ENCODE peak calls at places on chromosomes 1 and 21, in four cellular contexts. P, G, I and X are unnamed samples.

GRCh38 chr1:202058001-202058908 is 47.9 kb downstream of the ELF3 start:
- DNase-seq in I (no peak), P (no peak), G (no peak), X (no peak)

GRCh38 chr1:234212764-234213406 is 160.4 kb upstream of the COA6 start:
- DNase-seq in G (no peak), P (no peak), I (peak; percentile 29), X (no peak)

GRCh38 chr1:89938171-89939055 is 56.5 kb upstream of the ZNF326 start:
- DNase-seq in I (peak; percentile 61), P (no peak), G (no peak), X (no peak)

GRCh38 chr1:21620011-21620410 is 49.1 kb downstream of the RAP1GAP start:
- DNase-seq in P (no peak), G (no peak), I (no peak), X (no peak)

GRCh38 chr21:33266784-33267135 is 593 bp downstream of the IL10RB start:
- DNase-seq in G (no peak), I (no peak), P (peak; percentile 35), X (no peak)

GRCh38 chr1:230058619-230059018 is 8.4 kb upstream of the GALNT2 start:
- DNase-seq in I (no peak), P (no peak), G (no peak), X (no peak)

GRCh38 chr1:197222025-197222685 is 45.9 kb upstream of the CRB1 start:
- DNase-seq in P (no peak), I (peak; percentile 37), G (no peak), X (no peak)

GRCh38 chr1:176110203-176110602 is 96.9 kb downstream of the COP1 start:
- DNase-seq in P (no peak), G (no peak), I (no peak), X (no peak)

GRCh38 chr1:156767879-156768608 is 709 bp downstream of the PRCC start:
- DNase-seq in P (peak; percentile 44), G (no peak), I (no peak), X (no peak)

GRCh38 chr1:63913533-63913932 is 139.7 kb downstream of the ROR1 start:
- DNase-seq in G (no peak), P (no peak), I (no peak), X (no peak)

GRCh38 chr1:61448017-61448383 is 276.9 kb downstream of the TM2D1 start:
- DNase-seq in G (no peak), P (no peak), I (peak; percentile 41), X (no peak)

GRCh38 chr1:11558286-11558685 is 79.3 kb downstream of the DISP3 start:
- DNase-seq in G (no peak), P (no peak), I (no peak), X (no peak)

GRCh38 chr1:75514270-75514669 is 96.6 kb downstream of the SLC44A5 start:
- DNase-seq in G (no peak), I (no peak), P (no peak), X (no peak)

GRCh38 chr1:22969224-22969829 is 3.3 kb downstream of the LACTBL1 start:
- DNase-seq in P (peak; percentile 60), G (no peak), I (peak; percentile 85), X (no peak)

GRCh38 chr1:178192686-178193085 is 98.8 kb downstream of the RASAL2 start:
- DNase-seq in I (peak; percentile 87), G (no peak), P (peak; percentile 52), X (no peak)

GRCh38 chr1:117092594-117092993 is 29.0 kb downstream of the TRIM45 start:
- DNase-seq in I (no peak), P (no peak), G (no peak), X (no peak)

GRCh38 chr1:180680558-180681144 is 48.8 kb downstream of the XPR1 start:
- DNase-seq in I (peak; percentile 44), G (no peak), P (no peak), X (no peak)

GRCh38 chr21:18204931-18205330 is 39.7 kb upstream of the CHODL start:
- DNase-seq in I (no peak), P (no peak), G (no peak), X (no peak)

GRCh38 chr1:21530368-21531016 is 21.3 kb downstream of the ALPL start:
- DNase-seq in I (no peak), G (no peak), P (no peak), X (no peak)

GRCh38 chr1:66489972-66490601 is 43.9 kb upstream of the SGIP1 start:
- DNase-seq in G (no peak), P (no peak), I (peak; percentile 7), X (no peak)

GRCh38 chr1:222643603-222643936 is 25.7 kb downstream of the MIA3 start:
- DNase-seq in P (no peak), G (no peak), I (no peak), X (no peak)

GRCh38 chr1:59972216-59972924 is 45.8 kb upstream of the CYP2J2 start:
- DNase-seq in P (no peak), I (no peak), G (no peak), X (no peak)

GRCh38 chr21:45982758-45983731 is 1.5 kb downstream of the COL6A1 start:
- DNase-seq in G (no peak), P (no peak), I (no peak), X (peak; percentile 79)

GRCh38 chr1:61460230-61460629 is 264.7 kb downstream of the TM2D1 start:
- DNase-seq in G (no peak), P (no peak), I (no peak), X (no peak)

GRCh38 chr1:59298710-59299346 is 1.9 kb downstream of the FGGY start:
- DNase-seq in P (no peak), G (no peak), I (no peak), X (no peak)

GRCh38 chr21:45593162-45594022 is 50.1 kb upstream of the PCBP3 start:
- DNase-seq in P (no peak), G (no peak), I (no peak), X (no peak)

GRCh38 chr1:221777434-221778072 is 35.7 kb upstream of the DUSP10 start:
- DNase-seq in I (no peak), G (no peak), P (no peak), X (no peak)

DNA sequence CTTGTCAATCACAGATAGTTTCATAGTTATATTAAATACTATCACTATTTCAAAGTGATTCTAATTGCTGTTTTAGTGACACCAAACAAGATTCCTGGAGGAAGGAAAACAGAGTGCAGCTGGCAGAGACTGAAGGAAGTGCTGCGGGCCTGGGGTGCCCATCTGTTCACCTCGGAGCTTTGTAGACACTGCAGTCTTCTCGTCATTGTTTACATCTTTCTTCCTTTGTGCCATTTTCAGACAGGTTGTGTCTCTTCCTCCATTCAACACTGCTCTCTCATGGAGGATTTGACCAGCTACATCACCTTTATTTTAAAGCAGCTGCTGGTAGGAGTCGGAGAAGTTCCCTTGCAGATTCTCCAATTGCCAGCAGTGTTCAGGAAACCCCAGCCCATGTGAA is 37.3 kb downstream of the ABCA4 start:
- DNase-seq in P (no peak), I (no peak), G (no peak), X (no peak)
- H3K27ac ChIP-seq in P (no peak overlapping the region), I (no peak overlapping the region), G (no peak overlapping the region), X (no peak overlapping the region)

GRCh38 chr1:35866998-35867397 is 16.0 kb upstream of the AGO1 start:
- DNase-seq in I (no peak), G (no peak), P (no peak), X (no peak)
- H3K4me1 ChIP-seq in I (peaks cover 4% of the 10 kb centered on the region), G (no peaks in the 10 kb centered on the region), P (no peaks in the 10 kb centered on the region), X (no peaks in the 10 kb centered on the region)

GRCh38 chr1:80441664-80442063 is 1359.1 kb upstream of the ADGRL2 start:
- DNase-seq in G (no peak), P (no peak), I (no peak), X (no peak)
- H3K27ac ChIP-seq in G (no peak overlapping the region), P (no peak overlapping the region), I (no peak overlapping the region), X (no peak overlapping the region)

GRCh38 chr1:1428174-1428573 is 7.1 kb upstream of the ANKRD65 start:
- DNase-seq in G (no peak), P (no peak), I (no peak), X (no peak)
- H3K4me1 ChIP-seq in G (peaks cover 63% of the 10 kb centered on the region), P (peaks cover 10% of the 10 kb centered on the region), I (peaks cover 29% of the 10 kb centered on the region), X (peaks cover 49% of the 10 kb centered on the region)

DNA sequence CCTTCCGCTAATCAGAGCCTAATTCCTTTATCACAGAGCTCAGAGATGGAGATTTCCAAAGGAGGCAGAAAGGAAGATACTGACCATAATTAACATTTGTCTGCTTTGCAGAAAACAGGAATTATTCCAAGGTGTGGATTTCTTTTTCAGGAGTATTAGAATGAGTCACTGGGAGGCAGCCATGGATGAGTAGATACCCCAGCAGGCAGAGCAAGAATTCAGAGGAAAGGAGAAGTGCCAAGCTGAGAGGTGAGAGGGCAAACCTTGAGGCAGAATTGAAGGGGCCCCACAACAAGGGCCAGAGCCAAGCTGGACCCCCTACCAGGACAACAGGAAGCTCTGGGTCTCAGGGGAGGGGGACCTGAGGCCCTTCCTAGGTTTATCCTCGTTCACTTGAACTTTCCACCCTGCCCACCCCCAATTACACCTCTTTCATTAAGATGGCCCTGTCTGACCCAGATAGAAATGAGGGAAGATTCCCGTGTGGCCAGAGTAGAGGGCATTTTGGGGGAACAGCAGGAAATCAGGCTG is 33.2 kb downstream of the MATN1 start:
- DNase-seq in P (no peak), I (no peak), G (no peak), X (no peak)
- H3K27ac ChIP-seq in P (no peak overlapping the region), I (no peak overlapping the region), G (no peak overlapping the region), X (no peak overlapping the region)

DNA sequence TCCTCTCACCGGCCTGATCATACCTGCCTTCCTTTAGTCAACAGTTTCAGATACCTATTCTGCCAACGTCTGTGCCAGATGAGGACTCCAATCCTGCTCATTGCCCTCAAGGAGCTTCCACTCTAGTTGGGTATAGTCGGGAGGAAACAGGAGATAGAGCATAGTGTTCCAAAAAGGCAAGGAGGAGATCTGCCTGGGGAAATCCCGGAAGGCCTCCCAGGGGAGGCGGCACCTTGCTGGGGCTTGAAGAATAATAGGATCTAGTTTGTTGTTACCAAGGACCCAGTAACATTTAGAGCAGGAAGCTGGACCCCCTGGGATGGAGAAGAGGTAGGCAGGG is 12.3 kb downstream of the LDLRAP1 start:
- DNase-seq in I (no peak), P (no peak), G (no peak), X (no peak)
- H3K4me1 ChIP-seq in I (no peaks in the 10 kb centered on the region), P (peaks cover 13% of the 10 kb centered on the region), G (peaks cover 14% of the 10 kb centered on the region), X (peaks cover 39% of the 10 kb centered on the region)

GRCh38 chr1:168303716-168304540 is 23.3 kb downstream of the TBX19 start:
- DNase-seq in I (no peak), P (no peak), G (no peak), X (no peak)

GRCh38 chr1:168298446-168298845 is 17.8 kb downstream of the TBX19 start:
- DNase-seq in I (no peak), G (no peak), P (no peak), X (no peak)

GRCh38 chr1:168300626-168301025 is 19.9 kb downstream of the TBX19 start:
- DNase-seq in G (no peak), I (no peak), P (no peak), X (no peak)

GRCh38 chr1:168304865-168305264 is 24.2 kb downstream of the TBX19 start:
- DNase-seq in G (no peak), I (no peak), P (no peak), X (no peak)

DNA sequence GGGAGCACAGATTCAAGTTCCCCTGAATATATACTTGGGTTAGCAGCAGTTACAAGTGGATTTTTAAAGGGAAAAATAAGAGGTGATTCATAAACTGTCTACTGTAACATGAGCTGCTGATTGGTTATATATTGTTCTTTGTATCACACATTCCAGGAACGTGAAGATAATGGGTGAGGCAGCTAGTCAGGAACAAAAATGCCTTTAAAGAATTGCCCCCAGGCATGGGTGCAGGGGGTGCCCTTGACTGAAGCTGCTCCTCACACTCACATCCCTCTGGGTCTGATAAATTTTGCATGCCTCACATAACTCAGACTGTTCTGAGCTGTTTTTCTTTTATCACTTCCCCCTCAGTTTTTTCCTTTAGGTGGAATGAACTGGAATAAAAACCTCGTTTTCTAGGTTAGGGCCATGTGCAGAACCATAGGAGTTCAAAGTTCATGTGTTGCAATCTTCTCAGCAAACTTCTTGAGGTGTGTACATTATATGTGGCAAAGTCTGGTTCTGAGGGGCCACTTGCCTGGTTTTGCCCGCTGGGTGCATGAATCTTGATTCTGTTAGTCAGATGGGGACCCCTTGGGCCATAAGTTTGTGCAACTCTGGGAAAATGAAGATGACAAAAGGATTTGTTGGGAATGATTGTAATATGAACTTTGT is 21.1 kb downstream of the TBX19 start:
- DNase-seq in G (no peak), I (peak; percentile 70), P (peak; percentile 22), X (no peak)
- H3K27ac ChIP-seq in G (no peak overlapping the region), I (no peak overlapping the region), P (no peak overlapping the region), X (no peak overlapping the region)